ENCODE peak calls at places on chromosomes 12 and 14, in ten cellular contexts. One of them, this sample, is unnamed.

GRCh38 chr14:32263939-32264567 is 61.0 kb upstream of the RNU6-8 start:
- DNase-seq in heart left ventricle: no peak
- DNase-seq in choroid plexus epithelial cell: no peak
- DNase-seq in lower leg skin: no peak
- DNase-seq in prostate gland: no peak
- DNase-seq in AG04449: no peak
- DNase-seq in A673: no peak
- DNase-seq in heart right ventricle: no peak
- DNase-seq in esophagus squamous epithelium: no peak
- DNase-seq in coronary artery: no peak
- DNase-seq in this sample: no peak

GRCh38 chr12:51984657-51985056 is 22.1 kb upstream of the TAMALIN start:
- DNase-seq in heart left ventricle: no peak
- DNase-seq in choroid plexus epithelial cell: no peak
- DNase-seq in lower leg skin: no peak
- DNase-seq in prostate gland: peak
- DNase-seq in AG04449: no peak
- DNase-seq in A673: no peak
- DNase-seq in heart right ventricle: no peak
- DNase-seq in esophagus squamous epithelium: no peak
- DNase-seq in coronary artery: no peak
- DNase-seq in this sample: no peak

GRCh38 chr12:46402451-46402850 is 29.9 kb upstream of the SLC38A2 start:
- DNase-seq in heart left ventricle: no peak
- DNase-seq in choroid plexus epithelial cell: peak
- DNase-seq in lower leg skin: no peak
- DNase-seq in prostate gland: peak
- DNase-seq in AG04449: peak
- DNase-seq in A673: no peak
- DNase-seq in heart right ventricle: no peak
- DNase-seq in esophagus squamous epithelium: no peak
- DNase-seq in coronary artery: no peak
- DNase-seq in this sample: no peak

GRCh38 chr14:20415723-20416622 is 2.7 kb upstream of the TEP1 start:
- DNase-seq in heart left ventricle: no peak
- DNase-seq in choroid plexus epithelial cell: peak
- DNase-seq in lower leg skin: peak
- DNase-seq in prostate gland: no peak
- DNase-seq in AG04449: no peak
- DNase-seq in A673: peak
- DNase-seq in heart right ventricle: no peak
- DNase-seq in esophagus squamous epithelium: no peak
- DNase-seq in coronary artery: no peak
- DNase-seq in this sample: no peak

GRCh38 chr12:94041833-94042232 is 106.5 kb upstream of the PLXNC1 start:
- DNase-seq in heart left ventricle: no peak
- DNase-seq in choroid plexus epithelial cell: no peak
- DNase-seq in lower leg skin: no peak
- DNase-seq in prostate gland: no peak
- DNase-seq in AG04449: no peak
- DNase-seq in A673: peak
- DNase-seq in heart right ventricle: no peak
- DNase-seq in esophagus squamous epithelium: no peak
- DNase-seq in coronary artery: no peak
- DNase-seq in this sample: no peak

GRCh38 chr14:50058112-50058511 is 58.3 kb downstream of the VCPKMT start:
- DNase-seq in heart left ventricle: no peak
- DNase-seq in choroid plexus epithelial cell: no peak
- DNase-seq in lower leg skin: peak
- DNase-seq in prostate gland: no peak
- DNase-seq in AG04449: no peak
- DNase-seq in A673: no peak
- DNase-seq in heart right ventricle: no peak
- DNase-seq in esophagus squamous epithelium: no peak
- DNase-seq in coronary artery: no peak
- DNase-seq in this sample: no peak

GRCh38 chr12:21828111-21828775 is 53.7 kb upstream of the KCNJ8 start:
- DNase-seq in heart left ventricle: no peak
- DNase-seq in choroid plexus epithelial cell: peak
- DNase-seq in lower leg skin: no peak
- DNase-seq in prostate gland: no peak
- DNase-seq in AG04449: no peak
- DNase-seq in A673: no peak
- DNase-seq in heart right ventricle: no peak
- DNase-seq in esophagus squamous epithelium: no peak
- DNase-seq in coronary artery: no peak
- DNase-seq in this sample: no peak

GRCh38 chr14:77710364-77710763 is 2.5 kb downstream of the SLIRP start:
- DNase-seq in heart left ventricle: no peak
- DNase-seq in choroid plexus epithelial cell: no peak
- DNase-seq in lower leg skin: no peak
- DNase-seq in prostate gland: no peak
- DNase-seq in AG04449: no peak
- DNase-seq in A673: no peak
- DNase-seq in heart right ventricle: no peak
- DNase-seq in esophagus squamous epithelium: no peak
- DNase-seq in coronary artery: no peak
- DNase-seq in this sample: no peak

GRCh38 chr12:82383930-82384513 is 25.7 kb downstream of the METTL25 start:
- DNase-seq in heart left ventricle: no peak
- DNase-seq in choroid plexus epithelial cell: peak
- DNase-seq in lower leg skin: no peak
- DNase-seq in prostate gland: no peak
- DNase-seq in AG04449: no peak
- DNase-seq in A673: peak
- DNase-seq in heart right ventricle: no peak
- DNase-seq in esophagus squamous epithelium: no peak
- DNase-seq in coronary artery: no peak
- DNase-seq in this sample: peak

GRCh38 chr14:91750634-91751198 is 18.8 kb upstream of the CATSPERB start:
- DNase-seq in heart left ventricle: no peak
- DNase-seq in choroid plexus epithelial cell: no peak
- DNase-seq in lower leg skin: no peak
- DNase-seq in prostate gland: no peak
- DNase-seq in AG04449: no peak
- DNase-seq in A673: no peak
- DNase-seq in heart right ventricle: no peak
- DNase-seq in esophagus squamous epithelium: no peak
- DNase-seq in coronary artery: no peak
- DNase-seq in this sample: no peak

GRCh38 chr14:94752575-94752974 is 17.3 kb downstream of the GSC start:
- DNase-seq in heart left ventricle: peak
- DNase-seq in choroid plexus epithelial cell: no peak
- DNase-seq in lower leg skin: no peak
- DNase-seq in prostate gland: no peak
- DNase-seq in AG04449: no peak
- DNase-seq in A673: no peak
- DNase-seq in heart right ventricle: peak
- DNase-seq in esophagus squamous epithelium: no peak
- DNase-seq in coronary artery: peak
- DNase-seq in this sample: no peak

GRCh38 chr12:100384549-100384916 is 27.7 kb downstream of the SLC17A8 start:
- DNase-seq in heart left ventricle: no peak
- DNase-seq in choroid plexus epithelial cell: no peak
- DNase-seq in lower leg skin: no peak
- DNase-seq in prostate gland: no peak
- DNase-seq in AG04449: no peak
- DNase-seq in A673: no peak
- DNase-seq in heart right ventricle: no peak
- DNase-seq in esophagus squamous epithelium: no peak
- DNase-seq in coronary artery: no peak
- DNase-seq in this sample: no peak

GRCh38 chr14:54177009-54177408 is 219.8 kb upstream of the CDKN3 start:
- DNase-seq in heart left ventricle: no peak
- DNase-seq in choroid plexus epithelial cell: no peak
- DNase-seq in lower leg skin: no peak
- DNase-seq in prostate gland: no peak
- DNase-seq in AG04449: no peak
- DNase-seq in A673: no peak
- DNase-seq in heart right ventricle: no peak
- DNase-seq in esophagus squamous epithelium: no peak
- DNase-seq in coronary artery: no peak
- DNase-seq in this sample: no peak
- TF ChIP-seq CTCF in heart left ventricle: no peak
- TF ChIP-seq CTCF in choroid plexus epithelial cell: no peak
- TF ChIP-seq CTCF in lower leg skin: no peak
- TF ChIP-seq CTCF in prostate gland: no peak
- TF ChIP-seq CTCF in AG04449: no peak
- TF ChIP-seq CTCF in A673: no peak
- TF ChIP-seq CTCF in heart right ventricle: no peak
- TF ChIP-seq CTCF in esophagus squamous epithelium: no peak
- TF ChIP-seq CTCF in coronary artery: no peak
- TF ChIP-seq CTCF in this sample: no peak

DNA sequence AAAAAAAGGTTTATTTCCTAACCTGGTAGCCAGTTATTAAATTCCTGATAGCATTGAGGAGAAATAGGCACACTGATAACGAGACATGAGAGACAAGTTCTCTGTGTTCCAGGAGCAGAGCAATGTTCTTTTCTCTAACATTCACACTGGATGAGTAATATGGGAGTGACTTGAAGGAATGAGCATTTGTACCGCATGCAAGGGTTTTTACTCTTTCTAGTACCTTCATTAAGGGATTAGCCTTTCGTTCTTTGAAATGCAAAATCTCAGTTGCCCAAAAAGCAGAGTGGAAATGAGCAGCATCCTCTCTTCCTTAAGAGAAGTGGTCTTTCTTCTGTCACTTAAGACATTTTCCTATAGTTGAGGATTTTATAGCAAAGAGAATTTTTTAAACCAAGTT is 54.7 kb downstream of the FGD4 start:
- DNase-seq in heart left ventricle: no peak
- DNase-seq in choroid plexus epithelial cell: peak
- DNase-seq in lower leg skin: no peak
- DNase-seq in prostate gland: no peak
- DNase-seq in AG04449: no peak
- DNase-seq in A673: peak
- DNase-seq in heart right ventricle: no peak
- DNase-seq in esophagus squamous epithelium: no peak
- DNase-seq in coronary artery: no peak
- DNase-seq in this sample: peak
- H3K4me3 ChIP-seq in heart left ventricle: no peak
- H3K4me3 ChIP-seq in choroid plexus epithelial cell: no peak
- H3K4me3 ChIP-seq in lower leg skin: no peak
- H3K4me3 ChIP-seq in prostate gland: no peak
- H3K4me3 ChIP-seq in AG04449: no peak
- H3K4me3 ChIP-seq in A673: no peak
- H3K4me3 ChIP-seq in heart right ventricle: no peak
- H3K4me3 ChIP-seq in esophagus squamous epithelium: no peak
- H3K4me3 ChIP-seq in coronary artery: peak
- H3K4me3 ChIP-seq in this sample: peak

GRCh38 chr12:87660987-87661769 is 368.0 kb downstream of the C12orf50 start:
- DNase-seq in heart left ventricle: no peak
- DNase-seq in choroid plexus epithelial cell: no peak
- DNase-seq in lower leg skin: no peak
- DNase-seq in prostate gland: no peak
- DNase-seq in AG04449: no peak
- DNase-seq in A673: no peak
- DNase-seq in heart right ventricle: no peak
- DNase-seq in esophagus squamous epithelium: no peak
- DNase-seq in coronary artery: no peak
- DNase-seq in this sample: no peak
- TF ChIP-seq CTCF in heart left ventricle: no peak
- TF ChIP-seq CTCF in choroid plexus epithelial cell: no peak
- TF ChIP-seq CTCF in lower leg skin: no peak
- TF ChIP-seq CTCF in prostate gland: no peak
- TF ChIP-seq CTCF in AG04449: no peak
- TF ChIP-seq CTCF in A673: no peak
- TF ChIP-seq CTCF in heart right ventricle: no peak
- TF ChIP-seq CTCF in esophagus squamous epithelium: no peak
- TF ChIP-seq CTCF in coronary artery: no peak
- TF ChIP-seq CTCF in this sample: no peak

GRCh38 chr12:124929649-124930419 is 15.4 kb upstream of the UBC start:
- DNase-seq in heart left ventricle: no peak
- DNase-seq in choroid plexus epithelial cell: no peak
- DNase-seq in lower leg skin: no peak
- DNase-seq in prostate gland: no peak
- DNase-seq in AG04449: no peak
- DNase-seq in A673: no peak
- DNase-seq in heart right ventricle: no peak
- DNase-seq in esophagus squamous epithelium: no peak
- DNase-seq in coronary artery: no peak
- DNase-seq in this sample: no peak

GRCh38 chr12:124927325-124928094 is 13.1 kb upstream of the UBC start:
- DNase-seq in heart left ventricle: peak
- DNase-seq in choroid plexus epithelial cell: peak
- DNase-seq in lower leg skin: peak
- DNase-seq in prostate gland: peak
- DNase-seq in AG04449: no peak
- DNase-seq in A673: peak
- DNase-seq in heart right ventricle: peak
- DNase-seq in esophagus squamous epithelium: no peak
- DNase-seq in coronary artery: peak
- DNase-seq in this sample: no peak

GRCh38 chr12:124930576-124930975 is 16.1 kb upstream of the UBC start:
- DNase-seq in heart left ventricle: no peak
- DNase-seq in choroid plexus epithelial cell: no peak
- DNase-seq in lower leg skin: no peak
- DNase-seq in prostate gland: no peak
- DNase-seq in AG04449: no peak
- DNase-seq in A673: no peak
- DNase-seq in heart right ventricle: no peak
- DNase-seq in esophagus squamous epithelium: no peak
- DNase-seq in coronary artery: no peak
- DNase-seq in this sample: no peak

GRCh38 chr12:124928912-124929530 is 14.6 kb upstream of the UBC start:
- DNase-seq in heart left ventricle: no peak
- DNase-seq in choroid plexus epithelial cell: no peak
- DNase-seq in lower leg skin: no peak
- DNase-seq in prostate gland: no peak
- DNase-seq in AG04449: no peak
- DNase-seq in A673: no peak
- DNase-seq in heart right ventricle: no peak
- DNase-seq in esophagus squamous epithelium: no peak
- DNase-seq in coronary artery: no peak
- DNase-seq in this sample: no peak

DNA sequence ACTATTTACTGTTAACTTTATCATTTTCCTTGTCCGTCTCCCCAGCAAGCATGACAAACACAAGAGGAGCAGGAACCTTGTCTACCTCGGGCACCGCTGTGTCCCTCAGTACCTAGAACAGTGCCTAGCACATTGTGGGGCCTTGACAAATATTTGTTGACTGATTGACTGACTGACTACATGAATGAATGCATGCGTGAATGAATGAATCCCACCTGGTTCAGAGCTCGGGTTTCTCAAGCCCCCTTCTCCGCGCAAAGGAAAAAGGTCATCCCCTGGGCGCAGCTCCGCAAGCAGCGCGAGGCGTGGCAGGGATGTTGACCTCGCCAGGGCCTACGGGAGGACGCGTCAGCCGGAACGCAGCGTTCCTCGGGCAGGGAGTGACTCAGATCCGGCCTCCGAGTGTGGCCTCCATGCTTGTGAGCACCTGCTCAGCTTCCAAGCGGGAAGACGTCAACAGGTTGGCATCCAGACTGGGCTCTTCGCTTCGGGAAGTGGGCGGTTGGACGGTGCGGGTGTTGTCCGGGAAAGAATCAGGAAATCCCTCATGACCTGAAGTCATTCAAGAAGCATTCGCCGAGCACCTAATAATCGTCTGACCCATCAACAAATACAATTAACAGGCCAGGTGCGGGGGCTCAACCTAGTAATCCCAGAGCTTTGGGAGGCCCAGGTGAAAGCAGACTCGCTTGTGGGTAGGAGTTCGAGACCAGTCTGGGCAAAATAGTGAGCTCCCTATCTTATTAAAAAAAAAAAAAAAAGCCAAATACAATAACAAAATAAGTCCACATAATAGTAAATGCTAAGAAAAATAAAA is 13.9 kb upstream of the UBC start:
- DNase-seq in heart left ventricle: peak
- DNase-seq in choroid plexus epithelial cell: peak
- DNase-seq in lower leg skin: peak
- DNase-seq in prostate gland: peak
- DNase-seq in AG04449: no peak
- DNase-seq in A673: peak
- DNase-seq in heart right ventricle: peak
- DNase-seq in esophagus squamous epithelium: no peak
- DNase-seq in coronary artery: peak
- DNase-seq in this sample: peak
- H3K4me3 ChIP-seq in heart left ventricle: peak
- H3K4me3 ChIP-seq in choroid plexus epithelial cell: peak
- H3K4me3 ChIP-seq in lower leg skin: no peak
- H3K4me3 ChIP-seq in prostate gland: peak
- H3K4me3 ChIP-seq in AG04449: peak
- H3K4me3 ChIP-seq in A673: peak
- H3K4me3 ChIP-seq in heart right ventricle: no peak
- H3K4me3 ChIP-seq in esophagus squamous epithelium: peak
- H3K4me3 ChIP-seq in coronary artery: peak
- H3K4me3 ChIP-seq in this sample: peak